ENCODE peak calls at places on chromosomes 12 and 14, in four cellular contexts. One of them, this sample, is unnamed.

GRCh38 chr12:46266382-46266791 is 2.5 kb downstream of the SLC38A1 start:
- DNase-seq in GM12878: no peak
- DNase-seq in HepG2: no peak
- DNase-seq in K562: peak
- DNase-seq in this sample: no peak

GRCh38 chr14:76450476-76450875 is 74.5 kb downstream of the ESRRB start:
- DNase-seq in GM12878: no peak
- DNase-seq in HepG2: no peak
- DNase-seq in K562: no peak
- DNase-seq in this sample: no peak

GRCh38 chr12:64221656-64222010 is 463 bp downstream of the KICS2 start:
- DNase-seq in HepG2: peak
- DNase-seq in GM12878: peak
- DNase-seq in K562: peak
- DNase-seq in this sample: peak

GRCh38 chr14:23723911-23724310 is 87.7 kb downstream of the DHRS2 start:
- DNase-seq in K562: no peak
- DNase-seq in GM12878: no peak
- DNase-seq in HepG2: no peak
- DNase-seq in this sample: no peak

GRCh38 chr12:31600764-31601163 is 9.8 kb upstream of the DENND5B start:
- DNase-seq in K562: no peak
- DNase-seq in GM12878: no peak
- DNase-seq in HepG2: no peak
- DNase-seq in this sample: no peak

GRCh38 chr12:128970110-128970509 is 116.8 kb downstream of the GLT1D1 start:
- DNase-seq in GM12878: no peak
- DNase-seq in K562: no peak
- DNase-seq in HepG2: no peak
- DNase-seq in this sample: no peak

GRCh38 chr14:59964251-59965007 is 44.5 kb downstream of the LRRC9 start:
- DNase-seq in GM12878: no peak
- DNase-seq in K562: no peak
- DNase-seq in HepG2: no peak
- DNase-seq in this sample: no peak

GRCh38 chr12:93127582-93128331 is 198.7 kb upstream of the EEA1 start:
- DNase-seq in HepG2: peak
- DNase-seq in K562: peak
- DNase-seq in GM12878: no peak
- DNase-seq in this sample: peak

GRCh38 chr14:46580941-46581671 is 70.5 kb downstream of the RPL10L start:
- DNase-seq in HepG2: peak
- DNase-seq in K562: peak
- DNase-seq in GM12878: no peak
- DNase-seq in this sample: peak

GRCh38 chr12:40988831-40989230 is 199.3 kb upstream of the PDZRN4 start:
- DNase-seq in K562: no peak
- DNase-seq in HepG2: no peak
- DNase-seq in GM12878: no peak
- DNase-seq in this sample: no peak

GRCh38 chr12:87509233-87509820 is 519.9 kb downstream of the C12orf50 start:
- DNase-seq in K562: no peak
- DNase-seq in HepG2: no peak
- DNase-seq in GM12878: no peak
- DNase-seq in this sample: no peak

GRCh38 chr12:75341873-75342272 is 7.4 kb downstream of the GLIPR1L1 start:
- DNase-seq in K562: no peak
- DNase-seq in GM12878: no peak
- DNase-seq in HepG2: no peak
- DNase-seq in this sample: no peak

GRCh38 chr12:130070017-130070653 is 92.1 kb upstream of the FZD10 start:
- DNase-seq in K562: peak
- DNase-seq in GM12878: no peak
- DNase-seq in HepG2: no peak
- DNase-seq in this sample: no peak

GRCh38 chr14:31536201-31536960 is 24.8 kb upstream of the NUBPL start:
- DNase-seq in GM12878: no peak
- DNase-seq in K562: no peak
- DNase-seq in HepG2: no peak
- DNase-seq in this sample: no peak

GRCh38 chr14:61103541-61104339 is 122.7 kb downstream of the SLC38A6 start:
- DNase-seq in GM12878: no peak
- DNase-seq in K562: peak
- DNase-seq in HepG2: peak
- DNase-seq in this sample: peak

GRCh38 chr12:27922591-27923139 is 49.9 kb downstream of the PTHLH start:
- DNase-seq in HepG2: no peak
- DNase-seq in K562: no peak
- DNase-seq in GM12878: no peak
- DNase-seq in this sample: no peak

GRCh38 chr12:116547955-116548471 is 11.2 kb upstream of the MAP1LC3B2 start:
- DNase-seq in GM12878: no peak
- DNase-seq in HepG2: no peak
- DNase-seq in K562: no peak
- DNase-seq in this sample: no peak

GRCh38 chr12:4355843-4356327 is 23.6 kb downstream of the FGF23 start:
- DNase-seq in HepG2: peak
- DNase-seq in GM12878: no peak
- DNase-seq in K562: peak
- DNase-seq in this sample: peak

GRCh38 chr12:93502802-93503623 is 35.7 kb downstream of the MRPL42 start:
- DNase-seq in HepG2: peak
- DNase-seq in K562: peak
- DNase-seq in GM12878: no peak
- DNase-seq in this sample: peak

GRCh38 chr12:52788111-52788875 is 7.6 kb downstream of the KRT3 start:
- DNase-seq in K562: no peak
- DNase-seq in HepG2: no peak
- DNase-seq in GM12878: no peak
- DNase-seq in this sample: no peak

GRCh38 chr12:92439397-92439779 is 263.4 kb upstream of the PLEKHG7 start:
- DNase-seq in K562: no peak
- DNase-seq in GM12878: no peak
- DNase-seq in HepG2: no peak
- DNase-seq in this sample: no peak

GRCh38 chr12:105706321-105706972 is 376.0 kb downstream of the C12orf75 start:
- DNase-seq in K562: no peak
- DNase-seq in GM12878: no peak
- DNase-seq in HepG2: no peak
- DNase-seq in this sample: no peak

GRCh38 chr14:100677152-100677924 is 49.4 kb upstream of the DLK1 start:
- DNase-seq in K562: no peak
- DNase-seq in GM12878: no peak
- DNase-seq in HepG2: peak
- DNase-seq in this sample: no peak

GRCh38 chr14:87896393-87897380 is 96.3 kb downstream of the GALC start:
- DNase-seq in HepG2: peak
- DNase-seq in GM12878: no peak
- DNase-seq in K562: peak
- DNase-seq in this sample: no peak

GRCh38 chr12:26058308-26058707 is 66.5 kb downstream of the BHLHE41 start:
- DNase-seq in K562: peak
- DNase-seq in GM12878: no peak
- DNase-seq in HepG2: no peak
- DNase-seq in this sample: no peak

GRCh38 chr14:91288876-91289275 is 44.4 kb upstream of the GPR68 start:
- DNase-seq in GM12878: no peak
- DNase-seq in HepG2: no peak
- DNase-seq in K562: no peak
- DNase-seq in this sample: no peak

GRCh38 chr14:87600236-87600635 is 392.7 kb downstream of the GALC start:
- DNase-seq in K562: no peak
- DNase-seq in GM12878: no peak
- DNase-seq in HepG2: no peak
- DNase-seq in this sample: no peak

GRCh38 chr14:36724162-36724561 is 62.5 kb downstream of the PAX9 start:
- DNase-seq in GM12878: no peak
- DNase-seq in HepG2: no peak
- DNase-seq in K562: no peak
- DNase-seq in this sample: no peak

GRCh38 chr14:73787760-73788508 is 63.7 kb upstream of the PTGR2 start:
- DNase-seq in HepG2: no peak
- DNase-seq in K562: no peak
- DNase-seq in GM12878: no peak
- DNase-seq in this sample: no peak
- TF ChIP-seq GABPA in HepG2: no peak
- TF ChIP-seq GABPA in K562: no peak
- TF ChIP-seq GABPA in GM12878: peak
- TF ChIP-seq GABPA in this sample: no peak

GRCh38 chr12:20513189-20513588 is 144.9 kb downstream of the PDE3A start:
- DNase-seq in HepG2: no peak
- DNase-seq in K562: no peak
- DNase-seq in GM12878: no peak
- DNase-seq in this sample: no peak
- TF ChIP-seq RAD21 in HepG2: no peak
- TF ChIP-seq RAD21 in K562: no peak
- TF ChIP-seq RAD21 in GM12878: no peak
- TF ChIP-seq RAD21 in this sample: no peak

GRCh38 chr14:94921870-94922585 is 152.1 kb upstream of the GSC start:
- DNase-seq in K562: no peak
- DNase-seq in GM12878: no peak
- DNase-seq in HepG2: no peak
- DNase-seq in this sample: no peak
- TF ChIP-seq CEBPB in K562: no peak
- TF ChIP-seq CEBPB in GM12878: no peak
- TF ChIP-seq CEBPB in HepG2: no peak
- TF ChIP-seq CEBPB in this sample: no peak

GRCh38 chr12:121637231-121637914 is 11.0 kb downstream of the ORAI1 start:
- DNase-seq in GM12878: no peak
- DNase-seq in K562: no peak
- DNase-seq in HepG2: no peak
- DNase-seq in this sample: no peak
- TF ChIP-seq GABPA in GM12878: peak
- TF ChIP-seq GABPA in K562: no peak
- TF ChIP-seq GABPA in HepG2: no peak
- TF ChIP-seq GABPA in this sample: no peak

GRCh38 chr12:108193922-108194321 is 64.8 kb downstream of the WSCD2 start:
- DNase-seq in GM12878: no peak
- DNase-seq in HepG2: peak
- DNase-seq in K562: peak
- DNase-seq in this sample: peak

GRCh38 chr12:108198043-108198442 is 69.0 kb downstream of the WSCD2 start:
- DNase-seq in GM12878: no peak
- DNase-seq in K562: no peak
- DNase-seq in HepG2: no peak
- DNase-seq in this sample: no peak

GRCh38 chr12:108196921-108197320 is 67.8 kb downstream of the WSCD2 start:
- DNase-seq in GM12878: no peak
- DNase-seq in K562: no peak
- DNase-seq in HepG2: no peak
- DNase-seq in this sample: no peak

GRCh38 chr12:108194585-108194984 is 65.5 kb downstream of the WSCD2 start:
- DNase-seq in GM12878: no peak
- DNase-seq in HepG2: no peak
- DNase-seq in K562: no peak
- DNase-seq in this sample: no peak

DNA sequence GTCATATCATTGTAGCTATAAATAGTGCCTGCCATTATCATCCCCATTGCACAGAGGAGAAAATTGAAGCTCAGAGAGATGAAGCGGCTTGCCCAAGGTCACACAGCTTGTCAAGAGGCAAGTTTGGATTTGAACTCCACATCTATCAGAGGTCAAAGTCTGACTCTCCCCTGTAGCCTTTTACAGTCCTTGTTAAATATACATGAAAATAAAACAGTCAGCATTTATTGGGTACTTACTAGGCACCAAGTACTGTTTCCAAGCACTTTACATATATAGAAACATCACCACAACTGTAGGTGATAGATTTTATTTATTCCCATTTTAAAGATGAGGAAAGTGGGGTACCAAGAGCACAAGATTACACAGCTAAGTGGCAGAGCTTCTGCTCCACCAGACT is 67.2 kb downstream of the WSCD2 start:
- DNase-seq in GM12878: no peak
- DNase-seq in K562: no peak
- DNase-seq in HepG2: no peak
- DNase-seq in this sample: no peak
- TF ChIP-seq RAD21 in GM12878: no peak
- TF ChIP-seq RAD21 in K562: no peak
- TF ChIP-seq RAD21 in HepG2: no peak
- TF ChIP-seq RAD21 in this sample: no peak

GRCh38 chr12:95481888-95482287 is 7.9 kb downstream of the METAP2 start:
- DNase-seq in K562: no peak
- DNase-seq in GM12878: no peak
- DNase-seq in HepG2: no peak
- DNase-seq in this sample: no peak

GRCh38 chr12:95484524-95484923 is 10.6 kb downstream of the METAP2 start:
- DNase-seq in GM12878: no peak
- DNase-seq in K562: no peak
- DNase-seq in HepG2: no peak
- DNase-seq in this sample: no peak

GRCh38 chr12:95481072-95481471 is 7.1 kb downstream of the METAP2 start:
- DNase-seq in K562: no peak
- DNase-seq in GM12878: no peak
- DNase-seq in HepG2: no peak
- DNase-seq in this sample: no peak

DNA sequence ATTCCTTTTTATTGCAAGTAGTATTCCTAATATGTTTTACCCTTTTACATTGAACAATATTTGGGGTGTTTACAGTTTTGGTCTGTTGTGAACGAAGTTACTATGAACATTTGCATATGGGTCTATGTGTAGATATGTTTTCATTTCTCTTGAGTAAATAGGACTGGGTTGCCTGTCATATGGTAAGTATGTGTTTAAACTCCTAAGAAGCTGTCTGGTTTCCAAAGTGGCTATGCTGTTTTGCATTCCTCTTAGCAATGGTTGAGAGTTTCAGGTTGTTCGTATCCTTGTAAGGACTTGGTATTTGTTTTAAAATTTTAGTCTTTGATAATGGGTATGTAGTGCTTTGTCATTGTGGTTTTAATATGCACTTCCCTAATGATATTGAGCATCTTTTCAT is 6.3 kb downstream of the METAP2 start:
- DNase-seq in K562: no peak
- DNase-seq in GM12878: no peak
- DNase-seq in HepG2: no peak
- DNase-seq in this sample: no peak
- TF ChIP-seq CEBPB in K562: no peak
- TF ChIP-seq CEBPB in GM12878: no peak
- TF ChIP-seq CEBPB in HepG2: no peak
- TF ChIP-seq CEBPB in this sample: no peak

This sample was measured in H1.